ENCODE peak calls at places on chromosome 14, in four cellular contexts. One of them, this sample, is unnamed.

GRCh38 chr14:25259470-25259869 is 209.5 kb upstream of the STXBP6 start:
- DNase-seq in amygdala: no peak
- DNase-seq in endothelial cell: no peak
- DNase-seq in HFF-Myc: no peak
- DNase-seq in this sample: no peak

GRCh38 chr14:83395321-83395720 is 1861.7 kb upstream of the SEL1L start:
- DNase-seq in HFF-Myc: no peak
- DNase-seq in endothelial cell: no peak
- DNase-seq in amygdala: no peak
- DNase-seq in this sample: no peak

GRCh38 chr14:70489579-70490175 is 37.7 kb downstream of the ADAM21 start:
- DNase-seq in amygdala: no peak
- DNase-seq in endothelial cell: no peak
- DNase-seq in HFF-Myc: no peak
- DNase-seq in this sample: no peak

GRCh38 chr14:105388976-105389375 is 9.4 kb upstream of the TEX22 start:
- DNase-seq in amygdala: no peak
- DNase-seq in endothelial cell: no peak
- DNase-seq in HFF-Myc: no peak
- DNase-seq in this sample: no peak

GRCh38 chr14:105305350-105305749 is 4.5 kb upstream of the BRF1 start:
- DNase-seq in amygdala: no peak
- DNase-seq in HFF-Myc: no peak
- DNase-seq in endothelial cell: no peak
- DNase-seq in this sample: no peak

GRCh38 chr14:63209160-63209559 is 4.9 kb downstream of the RHOJ start:
- DNase-seq in endothelial cell: no peak
- DNase-seq in amygdala: no peak
- DNase-seq in HFF-Myc: no peak
- DNase-seq in this sample: no peak

GRCh38 chr14:68520637-68521556 is 272.0 kb downstream of the ZFP36L1 start:
- DNase-seq in endothelial cell: no peak
- DNase-seq in amygdala: no peak
- DNase-seq in HFF-Myc: no peak
- DNase-seq in this sample: no peak

GRCh38 chr14:33451211-33451610 is 499.7 kb downstream of the EGLN3 start:
- DNase-seq in HFF-Myc: no peak
- DNase-seq in amygdala: no peak
- DNase-seq in endothelial cell: no peak
- DNase-seq in this sample: no peak

GRCh38 chr14:28571636-28572035 is 195.0 kb upstream of the FOXG1 start:
- DNase-seq in HFF-Myc: no peak
- DNase-seq in amygdala: no peak
- DNase-seq in endothelial cell: no peak
- DNase-seq in this sample: no peak

GRCh38 chr14:53764846-53765245 is 191.8 kb downstream of the BMP4 start:
- DNase-seq in endothelial cell: no peak
- DNase-seq in amygdala: no peak
- DNase-seq in HFF-Myc: no peak
- DNase-seq in this sample: no peak

GRCh38 chr14:75125617-75126016 is 1.2 kb downstream of the NEK9 start:
- DNase-seq in amygdala: no peak
- DNase-seq in endothelial cell: no peak
- DNase-seq in HFF-Myc: peak
- DNase-seq in this sample: no peak

GRCh38 chr14:84225243-84225642 is 1304.7 kb upstream of the FLRT2 start:
- DNase-seq in amygdala: no peak
- DNase-seq in endothelial cell: no peak
- DNase-seq in HFF-Myc: no peak
- DNase-seq in this sample: peak

GRCh38 chr14:68968051-68968450 is 11.1 kb downstream of the ACTN1 start:
- DNase-seq in amygdala: no peak
- DNase-seq in HFF-Myc: no peak
- DNase-seq in endothelial cell: no peak
- DNase-seq in this sample: no peak

GRCh38 chr14:68691031-68691864 is 101.6 kb downstream of the ZFP36L1 start:
- DNase-seq in amygdala: peak
- DNase-seq in HFF-Myc: no peak
- DNase-seq in endothelial cell: no peak
- DNase-seq in this sample: no peak

GRCh38 chr14:102930138-102930752 is 7.8 kb downstream of the AMN start:
- DNase-seq in endothelial cell: peak
- DNase-seq in amygdala: no peak
- DNase-seq in HFF-Myc: no peak
- DNase-seq in this sample: peak

GRCh38 chr14:38108681-38109080 is 99.0 kb upstream of the SSTR1 start:
- DNase-seq in HFF-Myc: peak
- DNase-seq in amygdala: no peak
- DNase-seq in endothelial cell: no peak
- DNase-seq in this sample: no peak

GRCh38 chr14:42110167-42110566 is 503.5 kb downstream of the LRFN5 start:
- DNase-seq in HFF-Myc: peak
- DNase-seq in amygdala: no peak
- DNase-seq in endothelial cell: peak
- DNase-seq in this sample: no peak

GRCh38 chr14:20454359-20454644 is 310 bp downstream of the OSGEP start:
- DNase-seq in amygdala: no peak
- DNase-seq in endothelial cell: no peak
- DNase-seq in HFF-Myc: no peak
- DNase-seq in this sample: no peak

GRCh38 chr14:99822800-99823455 is 29.7 kb downstream of the EML1 start:
- DNase-seq in endothelial cell: no peak
- DNase-seq in HFF-Myc: no peak
- DNase-seq in amygdala: no peak
- DNase-seq in this sample: no peak

GRCh38 chr14:39367387-39367751 is 64.9 kb downstream of the FBXO33 start:
- DNase-seq in HFF-Myc: no peak
- DNase-seq in amygdala: no peak
- DNase-seq in endothelial cell: no peak
- DNase-seq in this sample: no peak

GRCh38 chr14:104424406-104425072 is 155.0 kb upstream of the C14orf180 start:
- DNase-seq in HFF-Myc: no peak
- DNase-seq in endothelial cell: no peak
- DNase-seq in amygdala: peak
- DNase-seq in this sample: peak

GRCh38 chr14:105492966-105493871 is 2.2 kb downstream of the TEDC1 start:
- DNase-seq in amygdala: no peak
- DNase-seq in endothelial cell: no peak
- DNase-seq in HFF-Myc: no peak
- DNase-seq in this sample: peak

GRCh38 chr14:74018029-74018703 is 922 bp downstream of the ENTPD5 start:
- DNase-seq in HFF-Myc: no peak
- DNase-seq in amygdala: no peak
- DNase-seq in endothelial cell: no peak
- DNase-seq in this sample: no peak

GRCh38 chr14:68733086-68733621 is 59.7 kb downstream of the ZFP36L1 start:
- DNase-seq in endothelial cell: no peak
- DNase-seq in HFF-Myc: no peak
- DNase-seq in amygdala: no peak
- DNase-seq in this sample: peak

GRCh38 chr14:89012272-89013097 is 188.0 kb downstream of the TTC8 start:
- DNase-seq in HFF-Myc: no peak
- DNase-seq in amygdala: no peak
- DNase-seq in endothelial cell: no peak
- DNase-seq in this sample: no peak

GRCh38 chr14:64762044-64763034 is 58.1 kb downstream of the PLEKHG3 start:
- DNase-seq in amygdala: peak
- DNase-seq in HFF-Myc: peak
- DNase-seq in endothelial cell: no peak
- DNase-seq in this sample: peak

GRCh38 chr14:72736348-72736747 is 157.6 kb downstream of the DPF3 start:
- DNase-seq in endothelial cell: no peak
- DNase-seq in amygdala: no peak
- DNase-seq in HFF-Myc: peak
- DNase-seq in this sample: no peak

GRCh38 chr14:56119221-56119967 is 1.2 kb downstream of the PELI2 start:
- DNase-seq in endothelial cell: peak
- DNase-seq in HFF-Myc: no peak
- DNase-seq in amygdala: no peak
- DNase-seq in this sample: peak

GRCh38 chr14:59221558-59221957 is 33.1 kb downstream of the DAAM1 start:
- DNase-seq in amygdala: no peak
- DNase-seq in endothelial cell: no peak
- DNase-seq in HFF-Myc: no peak
- DNase-seq in this sample: no peak

GRCh38 chr14:25150401-25150800 is 100.5 kb upstream of the STXBP6 start:
- DNase-seq in HFF-Myc: no peak
- DNase-seq in amygdala: no peak
- DNase-seq in endothelial cell: no peak
- DNase-seq in this sample: no peak

GRCh38 chr14:72643317-72643801 is 250.5 kb downstream of the DPF3 start:
- DNase-seq in amygdala: no peak
- DNase-seq in HFF-Myc: peak
- DNase-seq in endothelial cell: no peak
- DNase-seq in this sample: peak

GRCh38 chr14:95855606-95856005 is 21.0 kb upstream of the TUNAR start:
- DNase-seq in amygdala: no peak
- DNase-seq in endothelial cell: no peak
- DNase-seq in HFF-Myc: no peak
- DNase-seq in this sample: no peak

GRCh38 chr14:42140831-42141279 is 534.2 kb downstream of the LRFN5 start:
- DNase-seq in HFF-Myc: peak
- DNase-seq in endothelial cell: no peak
- DNase-seq in amygdala: no peak
- DNase-seq in this sample: no peak

This sample was measured in Right ventricle myocardium superior.